ENCODE peak calls at places on chromosomes 13 and 19, in nine cellular contexts. One of them, this sample, is unnamed.

GRCh38 chr13:73090116-73090811 is 31.5 kb downstream of the KLF5 start:
- DNase-seq in RWPE2: peak
- DNase-seq in hepatocyte: peak
- DNase-seq in adrenal gland: no peak
- DNase-seq in body of pancreas: peak
- DNase-seq in stomach: peak
- DNase-seq in PC-9: peak
- DNase-seq in IMR-90: peak
- DNase-seq in OCI-LY7: no peak
- DNase-seq in this sample: no peak

GRCh38 chr13:79222427-79223205 is 183.4 kb downstream of the RBM26 start:
- DNase-seq in RWPE2: no peak
- DNase-seq in hepatocyte: no peak
- DNase-seq in adrenal gland: no peak
- DNase-seq in body of pancreas: no peak
- DNase-seq in stomach: no peak
- DNase-seq in PC-9: no peak
- DNase-seq in IMR-90: no peak
- DNase-seq in OCI-LY7: no peak
- DNase-seq in this sample: no peak

GRCh38 chr13:31172535-31172934 is 10.8 kb upstream of the HSPH1 start:
- DNase-seq in RWPE2: no peak
- DNase-seq in hepatocyte: peak
- DNase-seq in adrenal gland: no peak
- DNase-seq in body of pancreas: no peak
- DNase-seq in stomach: no peak
- DNase-seq in PC-9: peak
- DNase-seq in IMR-90: peak
- DNase-seq in OCI-LY7: no peak
- DNase-seq in this sample: no peak

GRCh38 chr19:41734585-41734984 is 20.7 kb upstream of the CEACAM6 start:
- DNase-seq in RWPE2: no peak
- DNase-seq in hepatocyte: peak
- DNase-seq in adrenal gland: no peak
- DNase-seq in body of pancreas: no peak
- DNase-seq in stomach: peak
- DNase-seq in PC-9: peak
- DNase-seq in IMR-90: no peak
- DNase-seq in OCI-LY7: no peak
- DNase-seq in this sample: peak

GRCh38 chr13:79810671-79811070 is 329.7 kb downstream of the NDFIP2 start:
- DNase-seq in RWPE2: no peak
- DNase-seq in hepatocyte: no peak
- DNase-seq in adrenal gland: no peak
- DNase-seq in body of pancreas: no peak
- DNase-seq in stomach: no peak
- DNase-seq in PC-9: peak
- DNase-seq in IMR-90: peak
- DNase-seq in OCI-LY7: no peak
- DNase-seq in this sample: no peak

GRCh38 chr13:52010890-52011689 is at the start of gene ATP7B:
- DNase-seq in RWPE2: no peak
- DNase-seq in hepatocyte: peak
- DNase-seq in adrenal gland: peak
- DNase-seq in body of pancreas: no peak
- DNase-seq in stomach: no peak
- DNase-seq in PC-9: no peak
- DNase-seq in IMR-90: no peak
- DNase-seq in OCI-LY7: peak
- DNase-seq in this sample: peak

GRCh38 chr19:16330811-16331690 is 6.4 kb downstream of the KLF2 start:
- DNase-seq in RWPE2: no peak
- DNase-seq in hepatocyte: no peak
- DNase-seq in adrenal gland: no peak
- DNase-seq in body of pancreas: no peak
- DNase-seq in stomach: no peak
- DNase-seq in PC-9: peak
- DNase-seq in IMR-90: no peak
- DNase-seq in OCI-LY7: no peak
- DNase-seq in this sample: no peak

GRCh38 chr13:71339736-71340135 is 527.3 kb downstream of the DACH1 start:
- DNase-seq in RWPE2: no peak
- DNase-seq in hepatocyte: no peak
- DNase-seq in adrenal gland: no peak
- DNase-seq in body of pancreas: no peak
- DNase-seq in stomach: no peak
- DNase-seq in PC-9: no peak
- DNase-seq in IMR-90: no peak
- DNase-seq in OCI-LY7: no peak
- DNase-seq in this sample: no peak

GRCh38 chr19:29265436-29265835 is 52.5 kb upstream of the UQCRFS1 start:
- DNase-seq in RWPE2: no peak
- DNase-seq in hepatocyte: no peak
- DNase-seq in adrenal gland: no peak
- DNase-seq in body of pancreas: no peak
- DNase-seq in stomach: no peak
- DNase-seq in PC-9: no peak
- DNase-seq in IMR-90: no peak
- DNase-seq in OCI-LY7: no peak
- DNase-seq in this sample: peak

DNA sequence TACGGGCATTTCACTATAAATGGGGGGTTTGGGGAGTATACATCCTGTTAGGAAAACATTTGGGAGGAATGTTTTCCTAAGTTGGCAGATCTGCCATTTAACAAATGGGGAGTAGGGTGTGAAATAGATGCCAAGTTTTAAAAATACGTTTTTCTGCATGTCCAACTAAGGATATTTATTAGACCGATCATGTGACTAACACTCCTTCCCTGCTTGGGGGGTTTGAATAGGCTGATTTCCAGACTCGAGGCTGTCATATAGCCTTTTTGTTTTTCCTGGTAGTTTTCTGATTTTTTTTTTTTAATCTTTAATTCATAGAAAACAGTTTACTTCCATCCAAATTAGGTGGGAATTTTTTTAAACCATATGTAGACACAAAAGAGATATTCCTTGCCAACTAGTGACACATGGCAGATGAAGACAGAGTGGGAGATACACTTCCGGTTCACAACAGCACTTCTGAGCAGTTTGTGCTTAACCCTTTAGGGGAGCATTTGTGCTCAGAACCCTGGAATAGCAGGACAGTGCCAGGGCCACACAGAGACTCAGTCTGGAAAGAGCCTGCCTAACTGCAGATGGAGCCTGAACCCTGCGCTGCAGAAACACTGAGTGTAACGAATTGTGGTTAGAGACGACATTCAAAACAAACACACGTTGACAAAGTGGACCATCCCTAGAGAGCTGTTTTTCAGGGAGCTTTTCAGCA is 5.6 kb upstream of the GATAD2A start:
- DNase-seq in RWPE2: no peak
- DNase-seq in hepatocyte: no peak
- DNase-seq in adrenal gland: no peak
- DNase-seq in body of pancreas: no peak
- DNase-seq in stomach: no peak
- DNase-seq in PC-9: no peak
- DNase-seq in IMR-90: peak
- DNase-seq in OCI-LY7: no peak
- DNase-seq in this sample: no peak
- H3K27ac ChIP-seq in RWPE2: peak
- H3K27ac ChIP-seq in hepatocyte: no peak
- H3K27ac ChIP-seq in adrenal gland: peak
- H3K27ac ChIP-seq in body of pancreas: no peak
- H3K27ac ChIP-seq in stomach: peak
- H3K27ac ChIP-seq in PC-9: no peak
- H3K27ac ChIP-seq in IMR-90: peak
- H3K27ac ChIP-seq in OCI-LY7: no peak
- H3K27ac ChIP-seq in this sample: peak

GRCh38 chr13:88887045-88887662 is 1216.0 kb downstream of the SLITRK5 start:
- DNase-seq in RWPE2: no peak
- DNase-seq in hepatocyte: no peak
- DNase-seq in adrenal gland: no peak
- DNase-seq in body of pancreas: no peak
- DNase-seq in stomach: no peak
- DNase-seq in PC-9: no peak
- DNase-seq in IMR-90: no peak
- DNase-seq in OCI-LY7: no peak
- DNase-seq in this sample: no peak
- H3K4me3 ChIP-seq in RWPE2: no peak
- H3K4me3 ChIP-seq in hepatocyte: no peak
- H3K4me3 ChIP-seq in adrenal gland: no peak
- H3K4me3 ChIP-seq in body of pancreas: no peak
- H3K4me3 ChIP-seq in stomach: no peak
- H3K4me3 ChIP-seq in PC-9: no peak
- H3K4me3 ChIP-seq in IMR-90: no peak
- H3K4me3 ChIP-seq in OCI-LY7: no peak
- H3K4me3 ChIP-seq in this sample: no peak

DNA sequence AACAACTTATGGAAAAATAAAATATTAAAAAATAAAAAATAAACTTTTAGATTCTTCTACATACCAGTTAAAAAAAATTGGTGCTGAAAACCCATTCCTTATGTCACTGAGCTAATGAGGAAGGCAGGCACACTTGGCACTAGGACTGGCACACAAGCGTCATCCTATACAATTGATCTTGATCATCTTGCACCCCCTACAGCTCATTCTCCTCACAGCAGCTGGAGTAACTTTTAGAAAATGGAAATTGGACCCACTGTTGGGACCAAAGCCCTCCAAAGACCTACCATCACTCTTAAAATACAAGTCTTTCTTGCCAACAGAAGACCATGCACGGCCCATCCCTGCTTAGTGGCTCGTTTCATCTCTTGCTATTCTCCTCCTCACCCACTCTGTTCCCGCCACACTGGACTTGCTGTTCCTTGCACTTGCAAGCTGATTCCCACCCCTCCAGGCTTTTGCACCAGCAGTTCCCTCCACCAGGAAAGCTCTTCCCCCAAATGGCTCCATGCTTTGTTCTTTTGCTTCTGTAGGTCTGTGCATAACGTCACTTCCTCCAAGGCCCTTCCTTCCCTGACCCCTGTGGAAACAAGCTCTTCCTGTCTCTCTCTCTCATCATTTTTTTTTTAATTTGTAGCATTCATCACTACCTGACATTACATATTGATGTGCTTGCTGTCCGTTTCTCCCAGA is 11.6 kb downstream of the CTU1 start:
- DNase-seq in RWPE2: no peak
- DNase-seq in hepatocyte: no peak
- DNase-seq in adrenal gland: no peak
- DNase-seq in body of pancreas: no peak
- DNase-seq in stomach: no peak
- DNase-seq in PC-9: peak
- DNase-seq in IMR-90: no peak
- DNase-seq in OCI-LY7: no peak
- DNase-seq in this sample: no peak
- TF ChIP-seq CTCF in RWPE2: no peak
- TF ChIP-seq CTCF in hepatocyte: no peak
- TF ChIP-seq CTCF in adrenal gland: no peak
- TF ChIP-seq CTCF in body of pancreas: no peak
- TF ChIP-seq CTCF in stomach: no peak
- TF ChIP-seq CTCF in PC-9: peak
- TF ChIP-seq CTCF in IMR-90: peak
- TF ChIP-seq CTCF in OCI-LY7: no peak
- TF ChIP-seq CTCF in this sample: no peak

GRCh38 chr13:39419068-39419467 is 183.9 kb downstream of the LHFPL6 start:
- DNase-seq in RWPE2: no peak
- DNase-seq in hepatocyte: no peak
- DNase-seq in adrenal gland: no peak
- DNase-seq in body of pancreas: no peak
- DNase-seq in stomach: no peak
- DNase-seq in PC-9: no peak
- DNase-seq in IMR-90: no peak
- DNase-seq in OCI-LY7: no peak
- DNase-seq in this sample: no peak
- H3K27ac ChIP-seq in RWPE2: no peak
- H3K27ac ChIP-seq in hepatocyte: no peak
- H3K27ac ChIP-seq in adrenal gland: no peak
- H3K27ac ChIP-seq in body of pancreas: no peak
- H3K27ac ChIP-seq in stomach: no peak
- H3K27ac ChIP-seq in PC-9: no peak
- H3K27ac ChIP-seq in IMR-90: no peak
- H3K27ac ChIP-seq in OCI-LY7: no peak
- H3K27ac ChIP-seq in this sample: no peak

DNA sequence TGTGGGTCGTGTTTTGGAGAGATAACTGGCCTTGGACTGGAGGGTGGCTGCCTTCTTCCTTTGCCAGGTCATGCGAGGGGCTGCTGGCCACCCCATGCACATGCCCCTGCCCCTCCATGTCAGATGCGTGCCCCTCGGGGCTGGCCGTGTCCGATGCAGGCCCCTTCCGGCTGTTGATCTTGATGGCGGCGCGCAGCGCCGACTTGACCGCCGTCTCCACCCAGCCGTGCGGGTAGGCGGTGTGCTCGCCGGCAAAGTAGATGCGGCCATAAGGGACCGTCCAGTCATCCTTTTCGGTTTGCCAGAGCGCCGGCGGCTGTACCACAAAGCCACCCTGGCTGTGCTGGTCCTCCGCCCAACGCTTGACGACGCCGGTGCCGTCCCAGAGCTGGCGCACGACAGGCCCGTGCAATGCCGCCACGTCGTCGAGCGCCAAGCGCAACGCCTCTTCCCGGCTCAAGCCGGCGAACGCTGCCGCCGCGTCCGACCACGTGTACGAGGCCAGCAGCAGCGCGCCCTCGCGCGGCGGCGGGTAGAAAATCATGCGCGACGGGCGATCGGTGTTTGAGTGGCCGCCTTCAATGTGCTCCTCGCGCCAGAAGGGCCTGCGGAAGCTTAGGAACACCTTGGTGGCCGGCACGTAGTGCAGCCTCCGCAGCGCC is 6.9 kb downstream of the IL4I1 start:
- DNase-seq in RWPE2: no peak
- DNase-seq in hepatocyte: peak
- DNase-seq in adrenal gland: peak
- DNase-seq in body of pancreas: peak
- DNase-seq in stomach: peak
- DNase-seq in PC-9: peak
- DNase-seq in IMR-90: peak
- DNase-seq in OCI-LY7: peak
- DNase-seq in this sample: no peak
- H3K4me3 ChIP-seq in RWPE2: peak
- H3K4me3 ChIP-seq in hepatocyte: no peak
- H3K4me3 ChIP-seq in adrenal gland: no peak
- H3K4me3 ChIP-seq in body of pancreas: no peak
- H3K4me3 ChIP-seq in stomach: peak
- H3K4me3 ChIP-seq in PC-9: peak
- H3K4me3 ChIP-seq in IMR-90: peak
- H3K4me3 ChIP-seq in OCI-LY7: peak
- H3K4me3 ChIP-seq in this sample: peak